ENCODE peak calls at places on chromosomes 1 and 21, in ten cellular contexts. One of them, this sample, is unnamed.

GRCh38 chr1:163459539-163459938 is 137.8 kb downstream of the NUF2 start:
- DNase-seq in dorsolateral prefrontal cortex: no peak
- DNase-seq in fibroblast of lung: no peak
- DNase-seq in stimulated activated CD4-positive, alpha-beta T cell treated with anti-CD3 and anti-CD28 coated beads, Interleukin-2, amount 100 ng/mL, for 48 hours: no peak
- DNase-seq in activated CD4-positive, CD25-positive, alpha-beta regulatory T cell: no peak
- DNase-seq in uterus: no peak
- DNase-seq in CD4-positive, CD25-positive, alpha-beta regulatory T cell: no peak
- DNase-seq in PC-9: no peak
- DNase-seq in neural progenitor cell: no peak
- DNase-seq in DND-41: no peak
- DNase-seq in this sample: no peak

GRCh38 chr1:117275055-117275454 is 64.3 kb upstream of the VTCN1 start:
- DNase-seq in CD4-positive, CD25-positive, alpha-beta regulatory T cell: peak
- DNase-seq in fibroblast of lung: no peak
- DNase-seq in PC-9: no peak
- DNase-seq in uterus: no peak
- DNase-seq in activated CD4-positive, CD25-positive, alpha-beta regulatory T cell: no peak
- DNase-seq in neural progenitor cell: no peak
- DNase-seq in dorsolateral prefrontal cortex: no peak
- DNase-seq in stimulated activated CD4-positive, alpha-beta T cell treated with anti-CD3 and anti-CD28 coated beads, Interleukin-2, amount 100 ng/mL, for 48 hours: no peak
- DNase-seq in DND-41: no peak
- DNase-seq in this sample: no peak

GRCh38 chr1:55289042-55289441 is 73.9 kb upstream of the USP24 start:
- DNase-seq in neural progenitor cell: no peak
- DNase-seq in DND-41: no peak
- DNase-seq in activated CD4-positive, CD25-positive, alpha-beta regulatory T cell: no peak
- DNase-seq in CD4-positive, CD25-positive, alpha-beta regulatory T cell: no peak
- DNase-seq in stimulated activated CD4-positive, alpha-beta T cell treated with anti-CD3 and anti-CD28 coated beads, Interleukin-2, amount 100 ng/mL, for 48 hours: no peak
- DNase-seq in uterus: no peak
- DNase-seq in fibroblast of lung: no peak
- DNase-seq in dorsolateral prefrontal cortex: no peak
- DNase-seq in PC-9: no peak
- DNase-seq in this sample: no peak

GRCh38 chr1:26028490-26028980 is 7.0 kb downstream of the EXTL1 start:
- DNase-seq in CD4-positive, CD25-positive, alpha-beta regulatory T cell: no peak
- DNase-seq in stimulated activated CD4-positive, alpha-beta T cell treated with anti-CD3 and anti-CD28 coated beads, Interleukin-2, amount 100 ng/mL, for 48 hours: no peak
- DNase-seq in PC-9: no peak
- DNase-seq in fibroblast of lung: no peak
- DNase-seq in activated CD4-positive, CD25-positive, alpha-beta regulatory T cell: no peak
- DNase-seq in neural progenitor cell: no peak
- DNase-seq in DND-41: no peak
- DNase-seq in dorsolateral prefrontal cortex: no peak
- DNase-seq in uterus: no peak
- DNase-seq in this sample: no peak

GRCh38 chr1:247360991-247361721 is 29.5 kb upstream of the ZNF496 start:
- DNase-seq in PC-9: no peak
- DNase-seq in DND-41: no peak
- DNase-seq in uterus: peak
- DNase-seq in activated CD4-positive, CD25-positive, alpha-beta regulatory T cell: no peak
- DNase-seq in fibroblast of lung: no peak
- DNase-seq in CD4-positive, CD25-positive, alpha-beta regulatory T cell: no peak
- DNase-seq in dorsolateral prefrontal cortex: peak
- DNase-seq in stimulated activated CD4-positive, alpha-beta T cell treated with anti-CD3 and anti-CD28 coated beads, Interleukin-2, amount 100 ng/mL, for 48 hours: no peak
- DNase-seq in neural progenitor cell: no peak
- DNase-seq in this sample: no peak

GRCh38 chr1:2832506-2833453 is 31.3 kb upstream of the TTC34 start:
- DNase-seq in CD4-positive, CD25-positive, alpha-beta regulatory T cell: no peak
- DNase-seq in DND-41: no peak
- DNase-seq in PC-9: no peak
- DNase-seq in dorsolateral prefrontal cortex: no peak
- DNase-seq in stimulated activated CD4-positive, alpha-beta T cell treated with anti-CD3 and anti-CD28 coated beads, Interleukin-2, amount 100 ng/mL, for 48 hours: no peak
- DNase-seq in fibroblast of lung: no peak
- DNase-seq in activated CD4-positive, CD25-positive, alpha-beta regulatory T cell: no peak
- DNase-seq in neural progenitor cell: no peak
- DNase-seq in uterus: no peak
- DNase-seq in this sample: no peak

GRCh38 chr1:181141431-181141910 is 53.0 kb downstream of the IER5 start:
- DNase-seq in CD4-positive, CD25-positive, alpha-beta regulatory T cell: peak
- DNase-seq in dorsolateral prefrontal cortex: no peak
- DNase-seq in activated CD4-positive, CD25-positive, alpha-beta regulatory T cell: no peak
- DNase-seq in fibroblast of lung: peak
- DNase-seq in uterus: no peak
- DNase-seq in stimulated activated CD4-positive, alpha-beta T cell treated with anti-CD3 and anti-CD28 coated beads, Interleukin-2, amount 100 ng/mL, for 48 hours: peak
- DNase-seq in PC-9: peak
- DNase-seq in DND-41: peak
- DNase-seq in neural progenitor cell: no peak
- DNase-seq in this sample: no peak

GRCh38 chr1:89487972-89488371 is 36.7 kb upstream of the LRRC8B start:
- DNase-seq in PC-9: no peak
- DNase-seq in DND-41: peak
- DNase-seq in uterus: no peak
- DNase-seq in dorsolateral prefrontal cortex: no peak
- DNase-seq in stimulated activated CD4-positive, alpha-beta T cell treated with anti-CD3 and anti-CD28 coated beads, Interleukin-2, amount 100 ng/mL, for 48 hours: no peak
- DNase-seq in CD4-positive, CD25-positive, alpha-beta regulatory T cell: no peak
- DNase-seq in activated CD4-positive, CD25-positive, alpha-beta regulatory T cell: no peak
- DNase-seq in neural progenitor cell: no peak
- DNase-seq in fibroblast of lung: no peak
- DNase-seq in this sample: no peak

GRCh38 chr1:115977481-115978258 is 1.4 kb downstream of the SLC22A15 start:
- DNase-seq in DND-41: no peak
- DNase-seq in activated CD4-positive, CD25-positive, alpha-beta regulatory T cell: no peak
- DNase-seq in fibroblast of lung: peak
- DNase-seq in neural progenitor cell: no peak
- DNase-seq in dorsolateral prefrontal cortex: no peak
- DNase-seq in stimulated activated CD4-positive, alpha-beta T cell treated with anti-CD3 and anti-CD28 coated beads, Interleukin-2, amount 100 ng/mL, for 48 hours: no peak
- DNase-seq in CD4-positive, CD25-positive, alpha-beta regulatory T cell: no peak
- DNase-seq in PC-9: peak
- DNase-seq in uterus: no peak
- DNase-seq in this sample: peak

GRCh38 chr1:73306899-73307555 is 890.9 kb downstream of the LRRIQ3 start:
- DNase-seq in dorsolateral prefrontal cortex: no peak
- DNase-seq in uterus: no peak
- DNase-seq in fibroblast of lung: no peak
- DNase-seq in activated CD4-positive, CD25-positive, alpha-beta regulatory T cell: no peak
- DNase-seq in CD4-positive, CD25-positive, alpha-beta regulatory T cell: no peak
- DNase-seq in neural progenitor cell: no peak
- DNase-seq in PC-9: no peak
- DNase-seq in stimulated activated CD4-positive, alpha-beta T cell treated with anti-CD3 and anti-CD28 coated beads, Interleukin-2, amount 100 ng/mL, for 48 hours: no peak
- DNase-seq in DND-41: no peak
- DNase-seq in this sample: no peak

GRCh38 chr1:230749150-230749549 is 2.0 kb downstream of the CAPN9 start:
- DNase-seq in neural progenitor cell: no peak
- DNase-seq in activated CD4-positive, CD25-positive, alpha-beta regulatory T cell: no peak
- DNase-seq in stimulated activated CD4-positive, alpha-beta T cell treated with anti-CD3 and anti-CD28 coated beads, Interleukin-2, amount 100 ng/mL, for 48 hours: no peak
- DNase-seq in CD4-positive, CD25-positive, alpha-beta regulatory T cell: no peak
- DNase-seq in fibroblast of lung: no peak
- DNase-seq in uterus: no peak
- DNase-seq in PC-9: no peak
- DNase-seq in DND-41: no peak
- DNase-seq in dorsolateral prefrontal cortex: no peak
- DNase-seq in this sample: no peak

GRCh38 chr1:15603050-15603965 is 13.9 kb upstream of the DDI2 start:
- DNase-seq in DND-41: no peak
- DNase-seq in fibroblast of lung: peak
- DNase-seq in CD4-positive, CD25-positive, alpha-beta regulatory T cell: peak
- DNase-seq in activated CD4-positive, CD25-positive, alpha-beta regulatory T cell: peak
- DNase-seq in stimulated activated CD4-positive, alpha-beta T cell treated with anti-CD3 and anti-CD28 coated beads, Interleukin-2, amount 100 ng/mL, for 48 hours: peak
- DNase-seq in neural progenitor cell: peak
- DNase-seq in PC-9: peak
- DNase-seq in dorsolateral prefrontal cortex: peak
- DNase-seq in uterus: peak
- DNase-seq in this sample: peak

GRCh38 chr1:25256578-25257129 is 9.4 kb upstream of the RSRP1 start:
- DNase-seq in stimulated activated CD4-positive, alpha-beta T cell treated with anti-CD3 and anti-CD28 coated beads, Interleukin-2, amount 100 ng/mL, for 48 hours: no peak
- DNase-seq in neural progenitor cell: no peak
- DNase-seq in fibroblast of lung: no peak
- DNase-seq in dorsolateral prefrontal cortex: no peak
- DNase-seq in PC-9: no peak
- DNase-seq in DND-41: no peak
- DNase-seq in activated CD4-positive, CD25-positive, alpha-beta regulatory T cell: no peak
- DNase-seq in uterus: no peak
- DNase-seq in CD4-positive, CD25-positive, alpha-beta regulatory T cell: no peak
- DNase-seq in this sample: no peak

GRCh38 chr1:8560611-8561544 is 243.0 kb downstream of the SLC45A1 start:
- DNase-seq in PC-9: peak
- DNase-seq in neural progenitor cell: peak
- DNase-seq in CD4-positive, CD25-positive, alpha-beta regulatory T cell: peak
- DNase-seq in dorsolateral prefrontal cortex: no peak
- DNase-seq in fibroblast of lung: peak
- DNase-seq in DND-41: peak
- DNase-seq in stimulated activated CD4-positive, alpha-beta T cell treated with anti-CD3 and anti-CD28 coated beads, Interleukin-2, amount 100 ng/mL, for 48 hours: no peak
- DNase-seq in activated CD4-positive, CD25-positive, alpha-beta regulatory T cell: no peak
- DNase-seq in uterus: peak
- DNase-seq in this sample: no peak

GRCh38 chr1:21939650-21940374 is 2.7 kb upstream of the HSPG2 start:
- DNase-seq in DND-41: no peak
- DNase-seq in dorsolateral prefrontal cortex: peak
- DNase-seq in neural progenitor cell: no peak
- DNase-seq in activated CD4-positive, CD25-positive, alpha-beta regulatory T cell: no peak
- DNase-seq in CD4-positive, CD25-positive, alpha-beta regulatory T cell: no peak
- DNase-seq in fibroblast of lung: peak
- DNase-seq in PC-9: peak
- DNase-seq in stimulated activated CD4-positive, alpha-beta T cell treated with anti-CD3 and anti-CD28 coated beads, Interleukin-2, amount 100 ng/mL, for 48 hours: no peak
- DNase-seq in uterus: peak
- DNase-seq in this sample: peak

GRCh38 chr1:64171797-64172281 is 31.6 kb upstream of the UBE2U start:
- DNase-seq in stimulated activated CD4-positive, alpha-beta T cell treated with anti-CD3 and anti-CD28 coated beads, Interleukin-2, amount 100 ng/mL, for 48 hours: no peak
- DNase-seq in fibroblast of lung: peak
- DNase-seq in activated CD4-positive, CD25-positive, alpha-beta regulatory T cell: no peak
- DNase-seq in uterus: no peak
- DNase-seq in CD4-positive, CD25-positive, alpha-beta regulatory T cell: no peak
- DNase-seq in dorsolateral prefrontal cortex: no peak
- DNase-seq in PC-9: peak
- DNase-seq in DND-41: no peak
- DNase-seq in neural progenitor cell: no peak
- DNase-seq in this sample: no peak

GRCh38 chr21:45415943-45416611 is 11.1 kb downstream of the COL18A1 start:
- DNase-seq in neural progenitor cell: no peak
- DNase-seq in activated CD4-positive, CD25-positive, alpha-beta regulatory T cell: no peak
- DNase-seq in stimulated activated CD4-positive, alpha-beta T cell treated with anti-CD3 and anti-CD28 coated beads, Interleukin-2, amount 100 ng/mL, for 48 hours: no peak
- DNase-seq in fibroblast of lung: no peak
- DNase-seq in uterus: no peak
- DNase-seq in dorsolateral prefrontal cortex: no peak
- DNase-seq in DND-41: no peak
- DNase-seq in PC-9: no peak
- DNase-seq in CD4-positive, CD25-positive, alpha-beta regulatory T cell: no peak
- DNase-seq in this sample: no peak

GRCh38 chr1:155218854-155219591 is 10.5 kb downstream of the MTX1 start:
- DNase-seq in fibroblast of lung: peak
- DNase-seq in uterus: peak
- DNase-seq in DND-41: peak
- DNase-seq in neural progenitor cell: peak
- DNase-seq in dorsolateral prefrontal cortex: peak
- DNase-seq in CD4-positive, CD25-positive, alpha-beta regulatory T cell: peak
- DNase-seq in PC-9: no peak
- DNase-seq in stimulated activated CD4-positive, alpha-beta T cell treated with anti-CD3 and anti-CD28 coated beads, Interleukin-2, amount 100 ng/mL, for 48 hours: no peak
- DNase-seq in activated CD4-positive, CD25-positive, alpha-beta regulatory T cell: no peak
- DNase-seq in this sample: no peak

GRCh38 chr1:39139723-39140360 is 64.7 kb upstream of the MACF1 start:
- DNase-seq in DND-41: no peak
- DNase-seq in dorsolateral prefrontal cortex: no peak
- DNase-seq in stimulated activated CD4-positive, alpha-beta T cell treated with anti-CD3 and anti-CD28 coated beads, Interleukin-2, amount 100 ng/mL, for 48 hours: no peak
- DNase-seq in fibroblast of lung: peak
- DNase-seq in activated CD4-positive, CD25-positive, alpha-beta regulatory T cell: no peak
- DNase-seq in CD4-positive, CD25-positive, alpha-beta regulatory T cell: no peak
- DNase-seq in uterus: no peak
- DNase-seq in neural progenitor cell: no peak
- DNase-seq in PC-9: no peak
- DNase-seq in this sample: no peak

GRCh38 chr1:195939844-195940243 is 668.4 kb downstream of the KCNT2 start:
- DNase-seq in stimulated activated CD4-positive, alpha-beta T cell treated with anti-CD3 and anti-CD28 coated beads, Interleukin-2, amount 100 ng/mL, for 48 hours: no peak
- DNase-seq in DND-41: no peak
- DNase-seq in PC-9: no peak
- DNase-seq in uterus: no peak
- DNase-seq in activated CD4-positive, CD25-positive, alpha-beta regulatory T cell: no peak
- DNase-seq in dorsolateral prefrontal cortex: no peak
- DNase-seq in neural progenitor cell: peak
- DNase-seq in fibroblast of lung: peak
- DNase-seq in CD4-positive, CD25-positive, alpha-beta regulatory T cell: no peak
- DNase-seq in this sample: no peak

GRCh38 chr1:81670286-81670685 is 130.4 kb upstream of the ADGRL2 start:
- DNase-seq in CD4-positive, CD25-positive, alpha-beta regulatory T cell: no peak
- DNase-seq in PC-9: no peak
- DNase-seq in fibroblast of lung: peak
- DNase-seq in dorsolateral prefrontal cortex: no peak
- DNase-seq in neural progenitor cell: no peak
- DNase-seq in stimulated activated CD4-positive, alpha-beta T cell treated with anti-CD3 and anti-CD28 coated beads, Interleukin-2, amount 100 ng/mL, for 48 hours: no peak
- DNase-seq in DND-41: no peak
- DNase-seq in uterus: peak
- DNase-seq in activated CD4-positive, CD25-positive, alpha-beta regulatory T cell: no peak
- DNase-seq in this sample: peak

GRCh38 chr1:3771108-3772026 is 1.2 kb upstream of the SMIM1 start:
- DNase-seq in fibroblast of lung: no peak
- DNase-seq in DND-41: no peak
- DNase-seq in activated CD4-positive, CD25-positive, alpha-beta regulatory T cell: no peak
- DNase-seq in PC-9: no peak
- DNase-seq in uterus: no peak
- DNase-seq in stimulated activated CD4-positive, alpha-beta T cell treated with anti-CD3 and anti-CD28 coated beads, Interleukin-2, amount 100 ng/mL, for 48 hours: no peak
- DNase-seq in dorsolateral prefrontal cortex: no peak
- DNase-seq in neural progenitor cell: peak
- DNase-seq in CD4-positive, CD25-positive, alpha-beta regulatory T cell: no peak
- DNase-seq in this sample: no peak

GRCh38 chr1:57307382-57307781 is 116.5 kb downstream of the DAB1 start:
- DNase-seq in activated CD4-positive, CD25-positive, alpha-beta regulatory T cell: peak
- DNase-seq in uterus: no peak
- DNase-seq in DND-41: peak
- DNase-seq in PC-9: no peak
- DNase-seq in stimulated activated CD4-positive, alpha-beta T cell treated with anti-CD3 and anti-CD28 coated beads, Interleukin-2, amount 100 ng/mL, for 48 hours: peak
- DNase-seq in dorsolateral prefrontal cortex: no peak
- DNase-seq in CD4-positive, CD25-positive, alpha-beta regulatory T cell: peak
- DNase-seq in neural progenitor cell: no peak
- DNase-seq in fibroblast of lung: no peak
- DNase-seq in this sample: no peak

GRCh38 chr1:75130312-75130677 is 3.9 kb upstream of the LHX8 start:
- DNase-seq in fibroblast of lung: no peak
- DNase-seq in dorsolateral prefrontal cortex: no peak
- DNase-seq in neural progenitor cell: peak
- DNase-seq in DND-41: no peak
- DNase-seq in PC-9: no peak
- DNase-seq in CD4-positive, CD25-positive, alpha-beta regulatory T cell: no peak
- DNase-seq in activated CD4-positive, CD25-positive, alpha-beta regulatory T cell: no peak
- DNase-seq in stimulated activated CD4-positive, alpha-beta T cell treated with anti-CD3 and anti-CD28 coated beads, Interleukin-2, amount 100 ng/mL, for 48 hours: no peak
- DNase-seq in uterus: no peak
- DNase-seq in this sample: no peak

GRCh38 chr21:34846601-34847112 is 177.9 kb downstream of the CLIC6 start:
- DNase-seq in neural progenitor cell: peak
- DNase-seq in uterus: no peak
- DNase-seq in CD4-positive, CD25-positive, alpha-beta regulatory T cell: no peak
- DNase-seq in DND-41: no peak
- DNase-seq in PC-9: peak
- DNase-seq in dorsolateral prefrontal cortex: no peak
- DNase-seq in activated CD4-positive, CD25-positive, alpha-beta regulatory T cell: no peak
- DNase-seq in fibroblast of lung: peak
- DNase-seq in stimulated activated CD4-positive, alpha-beta T cell treated with anti-CD3 and anti-CD28 coated beads, Interleukin-2, amount 100 ng/mL, for 48 hours: no peak
- DNase-seq in this sample: no peak

GRCh38 chr1:95793893-95794292 is 559.9 kb downstream of the RWDD3 start:
- DNase-seq in dorsolateral prefrontal cortex: no peak
- DNase-seq in activated CD4-positive, CD25-positive, alpha-beta regulatory T cell: no peak
- DNase-seq in neural progenitor cell: peak
- DNase-seq in fibroblast of lung: no peak
- DNase-seq in CD4-positive, CD25-positive, alpha-beta regulatory T cell: no peak
- DNase-seq in uterus: no peak
- DNase-seq in PC-9: no peak
- DNase-seq in DND-41: no peak
- DNase-seq in stimulated activated CD4-positive, alpha-beta T cell treated with anti-CD3 and anti-CD28 coated beads, Interleukin-2, amount 100 ng/mL, for 48 hours: no peak
- DNase-seq in this sample: no peak

GRCh38 chr1:8077602-8078001 is 51.5 kb upstream of the ERRFI1 start:
- DNase-seq in CD4-positive, CD25-positive, alpha-beta regulatory T cell: no peak
- DNase-seq in stimulated activated CD4-positive, alpha-beta T cell treated with anti-CD3 and anti-CD28 coated beads, Interleukin-2, amount 100 ng/mL, for 48 hours: no peak
- DNase-seq in dorsolateral prefrontal cortex: no peak
- DNase-seq in PC-9: no peak
- DNase-seq in neural progenitor cell: no peak
- DNase-seq in activated CD4-positive, CD25-positive, alpha-beta regulatory T cell: no peak
- DNase-seq in fibroblast of lung: no peak
- DNase-seq in DND-41: no peak
- DNase-seq in uterus: no peak
- DNase-seq in this sample: no peak

GRCh38 chr1:221993444-221993948 is 251.6 kb upstream of the DUSP10 start:
- DNase-seq in CD4-positive, CD25-positive, alpha-beta regulatory T cell: no peak
- DNase-seq in activated CD4-positive, CD25-positive, alpha-beta regulatory T cell: no peak
- DNase-seq in fibroblast of lung: no peak
- DNase-seq in stimulated activated CD4-positive, alpha-beta T cell treated with anti-CD3 and anti-CD28 coated beads, Interleukin-2, amount 100 ng/mL, for 48 hours: no peak
- DNase-seq in dorsolateral prefrontal cortex: no peak
- DNase-seq in neural progenitor cell: no peak
- DNase-seq in DND-41: no peak
- DNase-seq in PC-9: no peak
- DNase-seq in uterus: no peak
- DNase-seq in this sample: no peak

This sample was measured in AG09319.